ENCODE peak calls at places on chromosome 16, in nine cellular contexts. Z is effector memory CD4-positive, alpha-beta T cell; L is CD4-positive, CD25-positive, alpha-beta regulatory T cell; S is mammary epithelial cell; H is cardiac muscle cell; J is CD8-positive, alpha-beta T cell; E is esophagus squamous epithelium; C is heart left ventricle; B is ascending aorta. K is an unnamed sample.

GRCh38 chr16:56288019-56288418 is 96.7 kb downstream of the GNAO1 start:
- DNase-seq in B (no peak), Z (no peak), H (no peak), C (no peak), S (no peak), J (no peak), E (no peak), L (no peak), K (no peak)

GRCh38 chr16:21589551-21589950 is 9.8 kb upstream of the METTL9 start:
- DNase-seq in L (no peak), J (no peak), S (no peak), C (no peak), H (no peak), Z (no peak), B (no peak), E (no peak), K (no peak)

GRCh38 chr16:68469728-68470460 is 21.6 kb upstream of the SMPD3 start:
- DNase-seq in H (no peak), S (no peak), Z (no peak), C (no peak), J (no peak), B (no peak), E (no peak), L (no peak), K (no peak)

GRCh38 chr16:51153275-51153991 is 2.4 kb upstream of the SALL1 start:
- DNase-seq in Z (no peak), J (no peak), C (no peak), H (peak; percentile 52), E (no peak), L (no peak), B (no peak), S (no peak), K (no peak)

GRCh38 chr16:15552507-15552906 is 90.4 kb downstream of the MARF1 start:
- DNase-seq in H (no peak), S (no peak), Z (no peak), J (no peak), C (no peak), B (no peak), L (no peak), E (no peak), K (no peak)

GRCh38 chr16:53844796-53845195 is 140.8 kb downstream of the FTO start:
- DNase-seq in B (no peak), L (no peak), S (no peak), Z (no peak), C (no peak), E (no peak), J (no peak), H (no peak), K (no peak)

GRCh38 chr16:57764341-57765159 is 29.0 kb downstream of the KATNB1 start:
- DNase-seq in C (peak; percentile 19), L (peak; percentile 23), J (no peak), Z (no peak), H (no peak), B (no peak), E (no peak), S (peak; percentile 90), K (peak; percentile 49)

GRCh38 chr16:88785106-88785924 is at the start of gene PIEZO1:
- DNase-seq in E (no peak), Z (peak; percentile 73), H (peak; percentile 80), S (peak; percentile 47), J (peak; percentile 80), B (peak; percentile 88), C (peak; percentile 81), L (peak; percentile 79), K (peak; percentile 83)

GRCh38 chr16:58814348-58814801 is 80.3 kb upstream of the GOT2 start:
- DNase-seq in E (no peak), H (peak; percentile 75), Z (no peak), B (no peak), L (no peak), J (no peak), S (peak; percentile 26), C (peak; percentile 32), K (no peak)

GRCh38 chr16:55443855-55444254 is 35.1 kb upstream of the MMP2 start:
- DNase-seq in L (no peak), B (no peak), S (no peak), J (no peak), Z (no peak), C (no peak), E (no peak), H (no peak), K (no peak)

GRCh38 chr16:19884611-19885455 is at the start of gene GPRC5B:
- DNase-seq in S (no peak), Z (peak; percentile 34), B (no peak), J (peak; percentile 29), H (peak; percentile 84), E (no peak), L (peak; percentile 36), C (peak; percentile 79), K (peak; percentile 55)

GRCh38 chr16:20300312-20301097 is 26.8 kb downstream of the GP2 start:
- DNase-seq in L (no peak), S (peak; percentile 42), C (no peak), Z (no peak), H (peak; percentile 75), E (no peak), J (no peak), B (no peak), K (peak; percentile 13)

DNA sequence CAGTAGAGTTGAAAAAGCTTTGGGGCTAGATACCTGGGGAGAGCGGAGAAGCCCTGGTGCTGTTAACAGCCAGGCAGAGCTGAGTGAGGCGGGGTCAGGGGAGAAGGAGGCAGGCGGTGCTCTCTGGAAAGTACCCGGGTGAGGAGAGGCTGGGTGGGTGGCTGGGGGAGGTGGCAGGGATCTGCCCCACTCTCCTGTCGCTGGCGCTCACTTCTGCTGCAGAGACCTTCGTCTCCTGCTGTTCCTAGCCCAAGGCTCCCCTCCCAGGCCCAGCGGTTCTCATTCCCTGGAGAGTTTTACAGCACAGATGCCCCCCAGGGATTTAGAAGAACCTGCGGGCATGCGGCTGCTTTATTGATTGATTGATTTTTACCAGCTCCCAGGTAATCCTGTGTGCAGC is 302.8 kb downstream of the IRF8 start:
- DNase-seq in E (no peak), C (no peak), S (no peak), H (no peak), J (no peak), B (no peak), L (no peak), Z (no peak), K (no peak)
- H3K27ac ChIP-seq in E (peak overlapping the region; percentile 82), C (no peak overlapping the region), S (no peak overlapping the region), H (no peak overlapping the region), J (no peak overlapping the region), B (no peak overlapping the region), L (no peak overlapping the region), Z (no peak overlapping the region), K (no peak overlapping the region)

DNA sequence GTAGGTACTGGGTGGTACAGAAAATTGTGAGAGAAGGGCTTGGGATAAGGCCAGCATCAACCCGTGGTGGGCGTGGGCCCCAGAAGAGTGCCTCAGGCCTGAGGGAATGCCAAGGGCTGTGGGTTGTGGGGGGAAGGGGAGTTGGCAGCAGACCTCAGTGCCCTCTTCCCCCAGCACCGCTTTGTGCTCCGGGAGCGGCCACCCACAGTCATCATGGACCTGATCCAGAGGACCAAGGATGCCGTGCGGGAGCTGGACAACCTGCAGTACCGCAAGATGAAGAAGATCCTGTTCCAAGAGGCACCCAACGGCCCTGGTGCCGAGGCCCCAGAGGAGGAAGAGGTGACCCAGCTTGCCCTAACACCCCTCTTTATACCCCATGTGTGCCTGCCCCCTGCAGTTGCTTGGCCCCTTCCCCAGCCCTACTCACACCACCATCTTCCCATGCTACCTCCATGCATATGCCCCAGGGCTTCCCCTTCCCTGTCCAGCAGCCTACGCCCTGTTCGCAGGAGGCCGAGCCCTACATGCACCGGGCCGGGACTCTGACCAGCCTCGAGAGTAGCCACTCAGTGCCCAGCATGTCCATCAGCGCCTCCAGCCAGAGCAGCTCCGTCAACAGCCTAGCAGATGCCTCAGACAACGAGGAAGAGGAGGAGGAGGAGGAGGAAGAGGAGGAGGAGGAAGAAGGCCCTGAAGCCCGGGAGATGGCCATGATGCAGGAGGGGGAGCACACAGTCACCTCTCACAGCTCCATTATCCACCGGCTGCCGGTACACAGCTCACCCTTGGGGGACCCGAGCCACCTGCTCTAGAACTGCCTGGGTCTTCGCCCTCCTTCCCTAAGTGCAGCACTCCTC is 9.1 kb downstream of the TAOK2 start:
- DNase-seq in L (no peak), H (no peak), C (no peak), E (no peak), Z (no peak), B (no peak), S (no peak), J (no peak), K (no peak)
- H3K36me3 ChIP-seq in L (peaks cover 84% of the 10 kb centered on the region), H (peaks cover 74% of the 10 kb centered on the region), C (peaks cover 71% of the 10 kb centered on the region), E (peaks cover 100% of the 10 kb centered on the region), Z (peaks cover 100% of the 10 kb centered on the region), B (peaks cover 88% of the 10 kb centered on the region), S (peaks cover 44% of the 10 kb centered on the region), J (peaks cover 49% of the 10 kb centered on the region), K (peaks cover 20% of the 10 kb centered on the region)

GRCh38 chr16:9351440-9351839 is 260.0 kb downstream of the HAPSTR1 start:
- DNase-seq in E (no peak), B (no peak), S (no peak), H (no peak), L (no peak), J (no peak), Z (no peak), C (no peak), K (no peak)
- H3K4me3 ChIP-seq in E (no peak overlapping the region), B (no peak overlapping the region), S (no peak overlapping the region), H (no peak overlapping the region), L (no peak overlapping the region), J (no peak overlapping the region), Z (no peak overlapping the region), C (no peak overlapping the region), K (no peak overlapping the region)

GRCh38 chr16:2089676-2090480 is 42.1 kb downstream of the TSC2 start:
- DNase-seq in B (no peak), C (peak; percentile 24), H (no peak), J (no peak), S (no peak), E (no peak), Z (no peak), L (no peak), K (no peak)
- H3K27ac ChIP-seq in B (no peak overlapping the region), C (peak overlapping the region; percentile 49), H (no peak overlapping the region), J (no peak overlapping the region), S (no peak overlapping the region), E (peak overlapping the region; percentile 62), Z (no peak overlapping the region), L (no peak overlapping the region), K (peak overlapping the region; percentile 87)

K was measured in psoas muscle.